ENCODE peak calls at places on chromosome 16, in eight cellular contexts. M is CD8-positive, alpha-beta memory T cell; R is RPMI8226; Z is AG20443; U is myocyte; H is HFF-Myc; G is HTR-8/SVneo; A is aorta. W is an unnamed sample.

GRCh38 chr16:19520861-19521331 is 1.0 kb downstream of the GDE1 start:
- DNase-seq in M (no peak), R (peak; percentile 61), Z (no peak), U (no peak), H (no peak), G (no peak), A (no peak), W (peak; percentile 27)

GRCh38 chr16:49462989-49463371 is 89.4 kb downstream of the C16orf78 start:
- DNase-seq in M (no peak), R (peak; percentile 86), Z (no peak), U (no peak), H (no peak), G (no peak), A (no peak), W (no peak)

GRCh38 chr16:81694494-81695285 is 84.4 kb upstream of the PLCG2 start:
- DNase-seq in M (no peak), R (no peak), Z (no peak), U (peak; percentile 95), H (no peak), G (no peak), A (no peak), W (no peak)

GRCh38 chr16:26697826-26698225 is 368.9 kb upstream of the C16orf82 start:
- DNase-seq in M (no peak), R (no peak), Z (no peak), U (no peak), H (no peak), G (no peak), A (no peak), W (no peak)

GRCh38 chr16:77406680-77407079 is 28.2 kb downstream of the ADAMTS18 start:
- DNase-seq in M (no peak), R (no peak), Z (no peak), U (no peak), H (no peak), G (no peak), A (no peak), W (no peak)

GRCh38 chr16:89020068-89020924 is 43.3 kb upstream of the CBFA2T3 start:
- DNase-seq in M (no peak), R (no peak), Z (no peak), U (no peak), H (no peak), G (no peak), A (peak; percentile 28), W (no peak)

GRCh38 chr16:10629592-10629963 is 49.2 kb upstream of the EMP2 start:
- DNase-seq in M (no peak), R (no peak), Z (no peak), U (no peak), H (no peak), G (no peak), A (no peak), W (no peak)

GRCh38 chr16:26578748-26579147 is 488.0 kb upstream of the C16orf82 start:
- DNase-seq in M (no peak), R (no peak), Z (no peak), U (no peak), H (no peak), G (no peak), A (no peak), W (no peak)

GRCh38 chr16:87602821-87603683 is 744 bp downstream of the JPH3 start:
- DNase-seq in M (no peak), R (no peak), Z (no peak), U (no peak), H (no peak), G (peak; percentile 38), A (peak; percentile 24), W (no peak)

GRCh38 chr16:86585821-86586611 is 7.7 kb downstream of the FOXL1 start:
- DNase-seq in M (no peak), R (no peak), Z (peak; percentile 70), U (peak; percentile 51), H (no peak), G (no peak), A (no peak), W (no peak)

GRCh38 chr16:85498607-85499006 is 114.5 kb upstream of the GSE1 start:
- DNase-seq in M (no peak), R (peak; percentile 94), Z (no peak), U (peak; percentile 92), H (no peak), G (no peak), A (no peak), W (no peak)

GRCh38 chr16:56321159-56321558 is 104.2 kb downstream of the AMFR start:
- DNase-seq in M (no peak), R (no peak), Z (no peak), U (no peak), H (no peak), G (no peak), A (no peak), W (no peak)

GRCh38 chr16:64346080-64346479 is 775.8 kb downstream of the CDH11 start:
- DNase-seq in M (peak; percentile 42), R (peak; percentile 68), Z (no peak), U (peak; percentile 57), H (no peak), G (no peak), A (no peak), W (no peak)

GRCh38 chr16:88428616-88429386 is 24.3 kb upstream of the ZFPM1 start:
- DNase-seq in M (no peak), R (no peak), Z (no peak), U (no peak), H (no peak), G (no peak), A (no peak), W (no peak)

GRCh38 chr16:87817910-87818309 is 51.4 kb downstream of the SLC7A5 start:
- DNase-seq in M (no peak), R (no peak), Z (no peak), U (no peak), H (no peak), G (no peak), A (no peak), W (no peak)

GRCh38 chr16:89620406-89620841 is 7.0 kb downstream of the DPEP1 start:
- DNase-seq in M (no peak), R (no peak), Z (no peak), U (no peak), H (no peak), G (no peak), A (no peak), W (no peak)

W was measured in epithelial cell of prostate.